ENCODE peak calls at places on chromosomes 12 and 14, in six cellular contexts. G, L, W, T, J and R are unnamed samples.
A peak's percentile ranks its signal among the peaks of the same experiment; 100 is the strongest.

GRCh38 chr12:81176796-81177195 is 98.9 kb downstream of the ACSS3 start:
- DNase-seq in G (no peak), L (no peak), W (no peak), T (peak; percentile 1), J (no peak), R (no peak)

GRCh38 chr12:114457620-114458019 is 51.7 kb upstream of the TBX5 start:
- DNase-seq in G (no peak), L (no peak), W (no peak), T (no peak), J (no peak), R (no peak)

GRCh38 chr14:67567654-67568053 is 32.4 kb downstream of the PIGH start:
- DNase-seq in G (no peak), L (no peak), W (peak; percentile 78), T (no peak), J (no peak), R (no peak)

GRCh38 chr12:127629066-127629820 is 637.7 kb upstream of the TMEM132C start:
- DNase-seq in G (no peak), L (no peak), W (peak; percentile 59), T (no peak), J (no peak), R (no peak)

GRCh38 chr14:100786131-100786530 is 39.8 kb upstream of the MEG3 start:
- DNase-seq in G (no peak), L (no peak), W (no peak), T (no peak), J (no peak), R (no peak)

GRCh38 chr14:32417956-32418552 is 89.0 kb downstream of the AKAP6 start:
- DNase-seq in G (no peak), L (no peak), W (peak; percentile 77), T (peak; percentile 32), J (no peak), R (no peak)

GRCh38 chr14:103928011-103928890 is at the start of gene TDRD9:
- DNase-seq in G (no peak), L (no peak), W (no peak), T (no peak), J (no peak), R (peak; percentile 85)

GRCh38 chr12:123085730-123086487 is 65.0 kb downstream of the PITPNM2 start:
- DNase-seq in G (no peak), L (no peak), W (peak; percentile 94), T (no peak), J (no peak), R (peak; percentile 36)

GRCh38 chr14:35402323-35403084 is 2.0 kb downstream of the NFKBIA start:
- DNase-seq in G (no peak), L (no peak), W (no peak), T (no peak), J (no peak), R (no peak)

GRCh38 chr12:79083181-79083580 is 218.6 kb downstream of the SYT1 start:
- DNase-seq in G (no peak), L (no peak), W (peak; percentile 4), T (no peak), J (no peak), R (no peak)

GRCh38 chr12:121872546-121873223 is 14.0 kb upstream of the HPD start:
- DNase-seq in G (no peak), L (no peak), W (peak; percentile 63), T (peak; percentile 96), J (no peak), R (peak; percentile 79)

GRCh38 chr12:43285248-43285647 is 266.8 kb downstream of the ADAMTS20 start:
- DNase-seq in G (no peak), L (no peak), W (peak; percentile 83), T (peak; percentile 85), J (no peak), R (peak; percentile 78)

GRCh38 chr14:104436741-104437701 is 142.5 kb upstream of the C14orf180 start:
- DNase-seq in G (no peak), L (no peak), W (no peak), T (no peak), J (no peak), R (peak; percentile 10)

GRCh38 chr14:80948291-80948690 is 6.8 kb upstream of the CEP128 start:
- DNase-seq in G (no peak), L (no peak), W (no peak), T (no peak), J (no peak), R (no peak)

GRCh38 chr12:68454855-68455254 is 122.7 kb upstream of the MDM1 start:
- DNase-seq in G (no peak), L (no peak), W (no peak), T (no peak), J (no peak), R (no peak)

GRCh38 chr12:3041558-3042164 is 35.5 kb upstream of the TSPAN9 start:
- DNase-seq in G (no peak), L (peak; percentile 33), W (peak; percentile 81), T (peak; percentile 59), J (peak; percentile 95), R (peak; percentile 90)